ENCODE peak calls at places on chromosomes 6 and 20, in nine cellular contexts. One of them, this sample, is unnamed.

GRCh38 chr6:143731789-143732188 is 54.0 kb downstream of the PHACTR2 start:
- DNase-seq in AG08396: no peak
- DNase-seq in CD4-positive, CD25-positive, alpha-beta regulatory T cell: no peak
- DNase-seq in activated naive CD8-positive, alpha-beta T cell treated with anti-CD3 and anti-CD28 coated beads, Interleukin-2, amount 50 U/mL, for 24 hours: no peak
- DNase-seq in nephron progenitor cell: no peak
- DNase-seq in stimulated activated CD4-positive, alpha-beta T cell treated with anti-CD3 and anti-CD28 coated beads, Interleukin-15, amount 100 ng/mL, for 1 hour: no peak
- DNase-seq in stimulated activated naive CD8-positive, alpha-beta T cell treated with anti-CD3 and anti-CD28 coated beads, Interleukin-15, Interleukin-2, amounts not matched to agents 100 U/mL and 50 U/mL, for 24 hours: no peak
- DNase-seq in DND-41: no peak
- DNase-seq in heart left ventricle: no peak
- DNase-seq in this sample: no peak

GRCh38 chr6:53679446-53679933 is 13.9 kb upstream of the KLHL31 start:
- DNase-seq in stimulated activated CD4-positive, alpha-beta T cell treated with anti-CD3 and anti-CD28 coated beads, Interleukin-15, amount 100 ng/mL, for 1 hour: no peak
- DNase-seq in stimulated activated naive CD8-positive, alpha-beta T cell treated with anti-CD3 and anti-CD28 coated beads, Interleukin-15, Interleukin-2, amounts not matched to agents 100 U/mL and 50 U/mL, for 24 hours: no peak
- DNase-seq in CD4-positive, CD25-positive, alpha-beta regulatory T cell: peak; percentile 29
- DNase-seq in DND-41: peak; percentile 9
- DNase-seq in AG08396: peak; percentile 54
- DNase-seq in activated naive CD8-positive, alpha-beta T cell treated with anti-CD3 and anti-CD28 coated beads, Interleukin-2, amount 50 U/mL, for 24 hours: no peak
- DNase-seq in nephron progenitor cell: no peak
- DNase-seq in heart left ventricle: no peak
- DNase-seq in this sample: no peak

GRCh38 chr6:125991653-125992052 is 5.3 kb downstream of the TRMT11 start:
- DNase-seq in stimulated activated CD4-positive, alpha-beta T cell treated with anti-CD3 and anti-CD28 coated beads, Interleukin-15, amount 100 ng/mL, for 1 hour: no peak
- DNase-seq in heart left ventricle: no peak
- DNase-seq in CD4-positive, CD25-positive, alpha-beta regulatory T cell: no peak
- DNase-seq in DND-41: no peak
- DNase-seq in AG08396: no peak
- DNase-seq in activated naive CD8-positive, alpha-beta T cell treated with anti-CD3 and anti-CD28 coated beads, Interleukin-2, amount 50 U/mL, for 24 hours: no peak
- DNase-seq in nephron progenitor cell: no peak
- DNase-seq in stimulated activated naive CD8-positive, alpha-beta T cell treated with anti-CD3 and anti-CD28 coated beads, Interleukin-15, Interleukin-2, amounts not matched to agents 100 U/mL and 50 U/mL, for 24 hours: no peak
- DNase-seq in this sample: no peak

GRCh38 chr20:32560989-32561830 is 23.9 kb downstream of the NOL4L start:
- DNase-seq in CD4-positive, CD25-positive, alpha-beta regulatory T cell: no peak
- DNase-seq in heart left ventricle: no peak
- DNase-seq in activated naive CD8-positive, alpha-beta T cell treated with anti-CD3 and anti-CD28 coated beads, Interleukin-2, amount 50 U/mL, for 24 hours: peak; percentile 53
- DNase-seq in DND-41: no peak
- DNase-seq in stimulated activated CD4-positive, alpha-beta T cell treated with anti-CD3 and anti-CD28 coated beads, Interleukin-15, amount 100 ng/mL, for 1 hour: no peak
- DNase-seq in stimulated activated naive CD8-positive, alpha-beta T cell treated with anti-CD3 and anti-CD28 coated beads, Interleukin-15, Interleukin-2, amounts not matched to agents 100 U/mL and 50 U/mL, for 24 hours: peak; percentile 58
- DNase-seq in AG08396: no peak
- DNase-seq in nephron progenitor cell: peak; percentile 41
- DNase-seq in this sample: peak; percentile 67

GRCh38 chr6:132960720-132961119 is 146.4 kb downstream of the RPS12 start:
- DNase-seq in stimulated activated naive CD8-positive, alpha-beta T cell treated with anti-CD3 and anti-CD28 coated beads, Interleukin-15, Interleukin-2, amounts not matched to agents 100 U/mL and 50 U/mL, for 24 hours: no peak
- DNase-seq in CD4-positive, CD25-positive, alpha-beta regulatory T cell: no peak
- DNase-seq in DND-41: no peak
- DNase-seq in stimulated activated CD4-positive, alpha-beta T cell treated with anti-CD3 and anti-CD28 coated beads, Interleukin-15, amount 100 ng/mL, for 1 hour: no peak
- DNase-seq in AG08396: no peak
- DNase-seq in activated naive CD8-positive, alpha-beta T cell treated with anti-CD3 and anti-CD28 coated beads, Interleukin-2, amount 50 U/mL, for 24 hours: no peak
- DNase-seq in nephron progenitor cell: no peak
- DNase-seq in heart left ventricle: no peak
- DNase-seq in this sample: no peak

GRCh38 chr20:57411406-57412283 is 20.4 kb downstream of the RBM38 start:
- DNase-seq in AG08396: no peak
- DNase-seq in CD4-positive, CD25-positive, alpha-beta regulatory T cell: no peak
- DNase-seq in heart left ventricle: no peak
- DNase-seq in DND-41: no peak
- DNase-seq in activated naive CD8-positive, alpha-beta T cell treated with anti-CD3 and anti-CD28 coated beads, Interleukin-2, amount 50 U/mL, for 24 hours: no peak
- DNase-seq in nephron progenitor cell: no peak
- DNase-seq in stimulated activated CD4-positive, alpha-beta T cell treated with anti-CD3 and anti-CD28 coated beads, Interleukin-15, amount 100 ng/mL, for 1 hour: no peak
- DNase-seq in stimulated activated naive CD8-positive, alpha-beta T cell treated with anti-CD3 and anti-CD28 coated beads, Interleukin-15, Interleukin-2, amounts not matched to agents 100 U/mL and 50 U/mL, for 24 hours: no peak
- DNase-seq in this sample: no peak

GRCh38 chr6:36752886-36753506 is 55.4 kb downstream of the RAB44 start:
- DNase-seq in stimulated activated naive CD8-positive, alpha-beta T cell treated with anti-CD3 and anti-CD28 coated beads, Interleukin-15, Interleukin-2, amounts not matched to agents 100 U/mL and 50 U/mL, for 24 hours: no peak
- DNase-seq in DND-41: no peak
- DNase-seq in CD4-positive, CD25-positive, alpha-beta regulatory T cell: no peak
- DNase-seq in heart left ventricle: no peak
- DNase-seq in activated naive CD8-positive, alpha-beta T cell treated with anti-CD3 and anti-CD28 coated beads, Interleukin-2, amount 50 U/mL, for 24 hours: peak; percentile 22
- DNase-seq in nephron progenitor cell: no peak
- DNase-seq in AG08396: no peak
- DNase-seq in stimulated activated CD4-positive, alpha-beta T cell treated with anti-CD3 and anti-CD28 coated beads, Interleukin-15, amount 100 ng/mL, for 1 hour: no peak
- DNase-seq in this sample: no peak

GRCh38 chr20:3046677-3047462 is 1.0 kb downstream of the MRPS26 start:
- DNase-seq in nephron progenitor cell: no peak
- DNase-seq in DND-41: peak; percentile 46
- DNase-seq in AG08396: no peak
- DNase-seq in stimulated activated naive CD8-positive, alpha-beta T cell treated with anti-CD3 and anti-CD28 coated beads, Interleukin-15, Interleukin-2, amounts not matched to agents 100 U/mL and 50 U/mL, for 24 hours: peak; percentile 24
- DNase-seq in activated naive CD8-positive, alpha-beta T cell treated with anti-CD3 and anti-CD28 coated beads, Interleukin-2, amount 50 U/mL, for 24 hours: no peak
- DNase-seq in heart left ventricle: no peak
- DNase-seq in stimulated activated CD4-positive, alpha-beta T cell treated with anti-CD3 and anti-CD28 coated beads, Interleukin-15, amount 100 ng/mL, for 1 hour: no peak
- DNase-seq in CD4-positive, CD25-positive, alpha-beta regulatory T cell: no peak
- DNase-seq in this sample: no peak

GRCh38 chr6:165968409-165968807 is 199.2 kb downstream of the TBXT start:
- DNase-seq in stimulated activated naive CD8-positive, alpha-beta T cell treated with anti-CD3 and anti-CD28 coated beads, Interleukin-15, Interleukin-2, amounts not matched to agents 100 U/mL and 50 U/mL, for 24 hours: no peak
- DNase-seq in stimulated activated CD4-positive, alpha-beta T cell treated with anti-CD3 and anti-CD28 coated beads, Interleukin-15, amount 100 ng/mL, for 1 hour: no peak
- DNase-seq in AG08396: no peak
- DNase-seq in activated naive CD8-positive, alpha-beta T cell treated with anti-CD3 and anti-CD28 coated beads, Interleukin-2, amount 50 U/mL, for 24 hours: no peak
- DNase-seq in CD4-positive, CD25-positive, alpha-beta regulatory T cell: no peak
- DNase-seq in nephron progenitor cell: no peak
- DNase-seq in heart left ventricle: no peak
- DNase-seq in DND-41: no peak
- DNase-seq in this sample: no peak

GRCh38 chr6:152273638-152274037 is 363.5 kb downstream of the SYNE1 start:
- DNase-seq in CD4-positive, CD25-positive, alpha-beta regulatory T cell: no peak
- DNase-seq in heart left ventricle: no peak
- DNase-seq in AG08396: peak; percentile 24
- DNase-seq in stimulated activated naive CD8-positive, alpha-beta T cell treated with anti-CD3 and anti-CD28 coated beads, Interleukin-15, Interleukin-2, amounts not matched to agents 100 U/mL and 50 U/mL, for 24 hours: no peak
- DNase-seq in activated naive CD8-positive, alpha-beta T cell treated with anti-CD3 and anti-CD28 coated beads, Interleukin-2, amount 50 U/mL, for 24 hours: no peak
- DNase-seq in nephron progenitor cell: no peak
- DNase-seq in stimulated activated CD4-positive, alpha-beta T cell treated with anti-CD3 and anti-CD28 coated beads, Interleukin-15, amount 100 ng/mL, for 1 hour: no peak
- DNase-seq in DND-41: no peak
- DNase-seq in this sample: no peak

GRCh38 chr6:93021235-93021909 is 398.0 kb downstream of the EPHA7 start:
- DNase-seq in CD4-positive, CD25-positive, alpha-beta regulatory T cell: no peak
- DNase-seq in stimulated activated CD4-positive, alpha-beta T cell treated with anti-CD3 and anti-CD28 coated beads, Interleukin-15, amount 100 ng/mL, for 1 hour: no peak
- DNase-seq in AG08396: no peak
- DNase-seq in activated naive CD8-positive, alpha-beta T cell treated with anti-CD3 and anti-CD28 coated beads, Interleukin-2, amount 50 U/mL, for 24 hours: no peak
- DNase-seq in nephron progenitor cell: no peak
- DNase-seq in DND-41: no peak
- DNase-seq in stimulated activated naive CD8-positive, alpha-beta T cell treated with anti-CD3 and anti-CD28 coated beads, Interleukin-15, Interleukin-2, amounts not matched to agents 100 U/mL and 50 U/mL, for 24 hours: no peak
- DNase-seq in heart left ventricle: no peak
- DNase-seq in this sample: peak; percentile 24

GRCh38 chr6:44342489-44342888 is at the start of gene SPATS1:
- DNase-seq in stimulated activated CD4-positive, alpha-beta T cell treated with anti-CD3 and anti-CD28 coated beads, Interleukin-15, amount 100 ng/mL, for 1 hour: no peak
- DNase-seq in heart left ventricle: peak; percentile 16
- DNase-seq in stimulated activated naive CD8-positive, alpha-beta T cell treated with anti-CD3 and anti-CD28 coated beads, Interleukin-15, Interleukin-2, amounts not matched to agents 100 U/mL and 50 U/mL, for 24 hours: peak; percentile 8
- DNase-seq in nephron progenitor cell: peak; percentile 30
- DNase-seq in activated naive CD8-positive, alpha-beta T cell treated with anti-CD3 and anti-CD28 coated beads, Interleukin-2, amount 50 U/mL, for 24 hours: no peak
- DNase-seq in CD4-positive, CD25-positive, alpha-beta regulatory T cell: no peak
- DNase-seq in DND-41: no peak
- DNase-seq in AG08396: no peak
- DNase-seq in this sample: peak; percentile 81

GRCh38 chr20:16243470-16243869 is 329.8 kb downstream of the KIF16B start:
- DNase-seq in activated naive CD8-positive, alpha-beta T cell treated with anti-CD3 and anti-CD28 coated beads, Interleukin-2, amount 50 U/mL, for 24 hours: no peak
- DNase-seq in stimulated activated CD4-positive, alpha-beta T cell treated with anti-CD3 and anti-CD28 coated beads, Interleukin-15, amount 100 ng/mL, for 1 hour: no peak
- DNase-seq in heart left ventricle: no peak
- DNase-seq in stimulated activated naive CD8-positive, alpha-beta T cell treated with anti-CD3 and anti-CD28 coated beads, Interleukin-15, Interleukin-2, amounts not matched to agents 100 U/mL and 50 U/mL, for 24 hours: no peak
- DNase-seq in DND-41: no peak
- DNase-seq in nephron progenitor cell: no peak
- DNase-seq in CD4-positive, CD25-positive, alpha-beta regulatory T cell: no peak
- DNase-seq in AG08396: no peak
- DNase-seq in this sample: peak; percentile 43

GRCh38 chr6:145086197-145086596 is 649.1 kb downstream of the EPM2A start:
- DNase-seq in stimulated activated CD4-positive, alpha-beta T cell treated with anti-CD3 and anti-CD28 coated beads, Interleukin-15, amount 100 ng/mL, for 1 hour: no peak
- DNase-seq in AG08396: no peak
- DNase-seq in stimulated activated naive CD8-positive, alpha-beta T cell treated with anti-CD3 and anti-CD28 coated beads, Interleukin-15, Interleukin-2, amounts not matched to agents 100 U/mL and 50 U/mL, for 24 hours: no peak
- DNase-seq in heart left ventricle: peak; percentile 8
- DNase-seq in DND-41: no peak
- DNase-seq in activated naive CD8-positive, alpha-beta T cell treated with anti-CD3 and anti-CD28 coated beads, Interleukin-2, amount 50 U/mL, for 24 hours: no peak
- DNase-seq in nephron progenitor cell: no peak
- DNase-seq in CD4-positive, CD25-positive, alpha-beta regulatory T cell: no peak
- DNase-seq in this sample: no peak

GRCh38 chr6:81309841-81310240 is 442.6 kb downstream of the TENT5A start:
- DNase-seq in CD4-positive, CD25-positive, alpha-beta regulatory T cell: no peak
- DNase-seq in AG08396: no peak
- DNase-seq in DND-41: no peak
- DNase-seq in activated naive CD8-positive, alpha-beta T cell treated with anti-CD3 and anti-CD28 coated beads, Interleukin-2, amount 50 U/mL, for 24 hours: no peak
- DNase-seq in stimulated activated CD4-positive, alpha-beta T cell treated with anti-CD3 and anti-CD28 coated beads, Interleukin-15, amount 100 ng/mL, for 1 hour: no peak
- DNase-seq in nephron progenitor cell: no peak
- DNase-seq in heart left ventricle: no peak
- DNase-seq in stimulated activated naive CD8-positive, alpha-beta T cell treated with anti-CD3 and anti-CD28 coated beads, Interleukin-15, Interleukin-2, amounts not matched to agents 100 U/mL and 50 U/mL, for 24 hours: no peak
- DNase-seq in this sample: no peak

GRCh38 chr20:45911486-45912343 is at the start of gene PLTP:
- DNase-seq in nephron progenitor cell: peak; percentile 80
- DNase-seq in AG08396: peak; percentile 59
- DNase-seq in activated naive CD8-positive, alpha-beta T cell treated with anti-CD3 and anti-CD28 coated beads, Interleukin-2, amount 50 U/mL, for 24 hours: peak; percentile 54
- DNase-seq in stimulated activated CD4-positive, alpha-beta T cell treated with anti-CD3 and anti-CD28 coated beads, Interleukin-15, amount 100 ng/mL, for 1 hour: no peak
- DNase-seq in heart left ventricle: peak; percentile 79
- DNase-seq in DND-41: peak; percentile 37
- DNase-seq in CD4-positive, CD25-positive, alpha-beta regulatory T cell: peak; percentile 39
- DNase-seq in stimulated activated naive CD8-positive, alpha-beta T cell treated with anti-CD3 and anti-CD28 coated beads, Interleukin-15, Interleukin-2, amounts not matched to agents 100 U/mL and 50 U/mL, for 24 hours: peak; percentile 57
- DNase-seq in this sample: peak; percentile 86

This sample was measured in retina.